ENCODE peak calls at places on chromosome 9, in four cellular contexts. H is T-helper 9 cell, I is substantia nigra, D is PC-3. T is an unnamed sample.

GRCh38 chr9:95389373-95389772 is 71.9 kb upstream of the FANCC start:
- DNase-seq in H (no peak), I (no peak), D (no peak), T (no peak)

GRCh38 chr9:116687762-116688160 is 656 bp downstream of the TRIM32 start:
- DNase-seq in I (no peak), H (no peak), D (no peak), T (peak)

GRCh38 chr9:78316151-78316892 is 19.4 kb downstream of the PSAT1 start:
- DNase-seq in I (no peak), H (no peak), D (no peak), T (no peak)

GRCh38 chr9:125258160-125258559 is 3.5 kb upstream of the GAPVD1 start:
- DNase-seq in I (no peak), H (no peak), D (no peak), T (no peak)

GRCh38 chr9:35594471-35594870 is 10.6 kb upstream of the TESK1 start:
- DNase-seq in D (no peak), H (no peak), I (no peak), T (no peak)

GRCh38 chr9:91818226-91818587 is 131.8 kb downstream of the ROR2 start:
- DNase-seq in D (no peak), H (no peak), I (no peak), T (no peak)

GRCh38 chr9:18824095-18824666 is 208.8 kb downstream of the SAXO1 start:
- DNase-seq in I (no peak), H (no peak), D (peak), T (no peak)

GRCh38 chr9:34988218-34989055 is 1.1 kb upstream of the DNAJB5 start:
- DNase-seq in D (no peak), H (peak), I (peak), T (peak)

GRCh38 chr9:114613919-114614318 is 2.8 kb downstream of the TMEM268 start:
- DNase-seq in H (no peak), I (no peak), D (no peak), T (no peak)

GRCh38 chr9:6581266-6581665 is 64.3 kb downstream of the GLDC start:
- DNase-seq in I (no peak), D (no peak), H (no peak), T (no peak)

GRCh38 chr9:134192951-134193731 is 28.8 kb upstream of the RNU6ATAC start:
- DNase-seq in I (no peak), H (no peak), D (no peak), T (no peak)

GRCh38 chr9:129597355-129598088 is 23.4 kb downstream of the C9orf50 start:
- DNase-seq in H (no peak), I (no peak), D (peak), T (no peak)